ENCODE peak calls at places on chromosomes 12 and 14, in eight cellular contexts. R, E, A, O, P, T, V and J are unnamed samples.

GRCh38 chr12:124617615-124618014 is 50.2 kb upstream of the NCOR2 start:
- DNase-seq in E (no peak), V (no peak), T (peak; percentile 90), R (no peak), A (peak; percentile 67), P (no peak), O (no peak), J (no peak)

GRCh38 chr14:44009642-44010041 is 497.4 kb downstream of the FSCB start:
- DNase-seq in E (no peak), R (no peak), T (no peak), A (no peak), O (no peak), V (no peak), P (no peak), J (no peak)

GRCh38 chr12:81257952-81258551 is 180.2 kb downstream of the ACSS3 start:
- DNase-seq in R (peak; percentile 36), O (peak; percentile 8), V (peak; percentile 20), E (no peak), T (peak; percentile 10), A (peak; percentile 56), P (no peak), J (no peak)

GRCh38 chr12:12716151-12716844 is 870 bp upstream of the CDKN1B start:
- DNase-seq in O (no peak), E (no peak), P (no peak), T (no peak), R (peak; percentile 18), V (no peak), A (no peak), J (peak; percentile 13)

GRCh38 chr14:57928732-57929131 is 62.8 kb upstream of the SLC35F4 start:
- DNase-seq in E (no peak), T (no peak), V (no peak), O (no peak), R (no peak), P (no peak), A (no peak), J (no peak)

GRCh38 chr12:121404734-121405133 is 4.8 kb downstream of the RNF34 start:
- DNase-seq in P (peak; percentile 48), T (peak; percentile 57), O (no peak), V (no peak), R (no peak), E (no peak), A (no peak), J (no peak)

GRCh38 chr12:42426733-42427132 is 100.8 kb downstream of the PPHLN1 start:
- DNase-seq in E (no peak), V (no peak), P (no peak), T (no peak), O (no peak), A (peak; percentile 35), R (peak; percentile 72), J (no peak)

GRCh38 chr14:94564381-94564780 is 3.1 kb downstream of the SERPINA4 start:
- DNase-seq in A (no peak), P (no peak), V (no peak), O (no peak), T (no peak), E (no peak), R (no peak), J (no peak)

GRCh38 chr12:124496584-124496983 is 70.8 kb downstream of the NCOR2 start:
- DNase-seq in R (no peak), P (no peak), T (peak; percentile 66), O (no peak), V (no peak), E (no peak), A (no peak), J (peak; percentile 65)

GRCh38 chr12:45050751-45051489 is at the start of gene DBX2:
- DNase-seq in P (no peak), R (no peak), E (peak; percentile 9), V (no peak), T (peak; percentile 59), A (peak; percentile 72), O (no peak), J (no peak)

GRCh38 chr14:69610859-69611263 is 535 bp upstream of the SUSD6 start:
- DNase-seq in V (no peak), E (no peak), O (no peak), T (peak; percentile 41), P (no peak), R (no peak), A (peak; percentile 41), J (no peak)

GRCh38 chr12:79547735-79548347 is 142.9 kb downstream of the PAWR start:
- DNase-seq in O (no peak), R (peak; percentile 60), P (no peak), E (no peak), V (peak; percentile 52), T (peak; percentile 56), A (peak; percentile 64), J (peak; percentile 41)

GRCh38 chr12:121578230-121579189 is 2.3 kb downstream of the KDM2B start:
- DNase-seq in P (no peak), E (peak; percentile 38), V (no peak), O (no peak), T (peak; percentile 37), R (no peak), A (peak; percentile 68), J (peak; percentile 44)

GRCh38 chr14:53855127-53855526 is 101.5 kb downstream of the BMP4 start:
- DNase-seq in V (no peak), E (no peak), O (no peak), P (no peak), A (no peak), R (no peak), T (no peak), J (no peak)

GRCh38 chr12:114355389-114356088 is 50.4 kb downstream of the TBX5 start:
- DNase-seq in T (peak; percentile 19), O (no peak), E (peak; percentile 2), P (no peak), A (peak; percentile 54), R (no peak), V (no peak), J (no peak)

DNA sequence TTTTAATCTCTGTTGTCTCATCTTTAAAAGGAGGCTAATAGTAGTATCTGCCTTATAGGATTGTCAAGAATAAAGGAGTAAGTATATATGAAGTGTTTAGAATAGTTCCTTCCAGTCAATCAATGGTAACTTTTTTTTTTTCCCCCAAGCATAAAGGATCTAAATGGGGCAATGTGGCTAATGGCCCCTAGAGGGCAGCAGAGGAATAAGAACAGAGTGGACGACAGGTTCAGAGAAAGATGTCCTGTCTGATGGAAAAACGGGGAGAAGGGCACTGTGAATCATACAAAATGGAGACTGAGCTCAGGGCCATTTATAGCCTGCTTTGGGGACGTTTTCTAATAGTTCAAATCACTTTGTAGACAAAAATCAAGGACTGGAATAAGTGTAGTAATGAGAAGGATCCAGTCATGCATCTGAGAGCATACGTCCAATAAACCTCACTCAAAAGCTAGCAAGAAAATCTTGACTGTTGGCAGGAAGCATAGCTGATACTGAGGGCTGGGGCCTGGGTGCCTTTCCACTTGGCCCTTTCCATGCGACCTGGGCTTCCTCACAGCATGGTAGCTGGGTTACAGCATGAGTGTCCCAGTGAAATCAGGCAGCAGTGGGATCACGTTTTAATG is 51.3 kb downstream of the IFNG-AS1 start:
- DNase-seq in V (peak; percentile 25), A (peak; percentile 82), R (peak; percentile 48), P (peak; percentile 71), O (peak; percentile 45), E (no peak), T (peak; percentile 72), J (peak; percentile 67)
- TF ChIP-seq CTCF in V (peak; percentile 83), A (peak; percentile 98), R (peak; percentile 97), P (peak; percentile 75), O (peak; percentile 93), E (peak; percentile 81), T (peak; percentile 97), J (peak; percentile 88)

GRCh38 chr12:26156996-26157395 is 32.2 kb upstream of the BHLHE41 start:
- DNase-seq in E (no peak), A (no peak), R (no peak), T (no peak), V (no peak), P (no peak), O (no peak), J (no peak)

GRCh38 chr12:26152507-26153102 is 27.8 kb upstream of the BHLHE41 start:
- DNase-seq in V (no peak), P (no peak), E (no peak), R (no peak), A (no peak), O (no peak), T (no peak), J (no peak)

GRCh38 chr12:26158078-26158764 is 33.4 kb upstream of the BHLHE41 start:
- DNase-seq in A (no peak), R (no peak), T (no peak), O (no peak), E (peak; percentile 53), P (no peak), V (no peak), J (peak; percentile 19)

GRCh38 chr12:26153421-26154154 is 28.8 kb upstream of the BHLHE41 start:
- DNase-seq in P (no peak), A (no peak), E (no peak), O (peak; percentile 90), T (no peak), V (peak; percentile 64), R (peak; percentile 99), J (no peak)

DNA sequence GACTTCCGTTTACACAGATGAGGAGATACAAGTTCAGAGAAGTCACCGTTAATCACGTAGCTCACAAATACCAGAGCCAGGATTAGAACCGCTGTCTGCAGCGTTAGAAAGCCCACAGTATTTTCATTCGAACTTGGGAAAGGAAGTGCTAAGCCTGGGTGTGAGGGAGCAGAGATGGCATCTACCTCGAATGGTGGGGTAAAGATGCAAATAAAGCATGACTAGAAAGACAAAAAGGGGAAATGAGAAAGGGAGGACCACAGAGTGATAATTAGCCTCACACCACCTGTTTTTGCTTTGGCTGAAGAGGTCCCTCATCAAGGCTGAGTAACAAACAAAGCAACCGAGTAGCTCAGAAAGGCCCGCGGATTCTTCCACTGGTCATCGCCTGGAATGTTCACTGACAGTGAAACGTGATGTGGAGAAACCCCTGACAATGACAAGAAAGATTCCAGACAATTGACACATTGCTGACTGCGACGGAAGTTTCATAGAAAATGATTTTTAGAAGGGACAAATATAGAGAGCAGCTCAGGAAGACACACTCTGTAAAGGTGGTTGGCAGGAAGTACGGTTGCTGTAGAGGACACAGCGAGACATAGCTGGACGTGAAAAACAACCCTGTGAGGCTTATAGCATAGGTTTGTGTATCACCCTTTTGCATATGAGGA is 31.5 kb upstream of the BHLHE41 start:
- DNase-seq in T (no peak), V (no peak), R (no peak), E (peak; percentile 86), P (no peak), O (no peak), A (no peak), J (peak; percentile 68)
- TF ChIP-seq CTCF in T (no peak), V (no peak), R (no peak), E (no peak), P (no peak), O (no peak), A (no peak), J (no peak)

GRCh38 chr12:39795481-39795880 is 175.9 kb upstream of the ABCD2 start:
- DNase-seq in P (no peak), O (no peak), E (no peak), R (no peak), T (no peak), A (no peak), V (no peak), J (no peak)
- TF ChIP-seq CTCF in P (no peak), O (no peak), E (no peak), R (no peak), T (no peak), A (no peak), V (no peak), J (no peak)

DNA sequence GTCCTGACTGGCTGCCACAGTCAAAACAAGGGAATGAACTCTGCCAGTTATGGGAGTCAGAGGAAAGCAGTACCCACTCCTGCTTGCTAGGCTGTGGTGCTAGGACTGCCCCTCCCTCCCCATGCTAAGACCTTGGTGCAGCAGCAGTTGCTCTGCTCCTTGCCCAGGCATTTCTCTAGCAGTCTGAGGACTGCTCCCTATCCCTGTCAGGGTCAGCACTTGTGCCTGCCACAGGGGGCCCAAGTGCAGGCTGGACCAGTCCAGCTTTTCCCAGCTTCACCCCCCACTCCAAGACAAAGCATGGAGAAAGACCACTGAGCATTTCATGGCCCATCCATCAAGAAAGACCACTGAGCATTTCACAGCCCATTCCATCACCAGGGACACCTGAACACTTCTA is 305.8 kb upstream of the CLEC14A start:
- DNase-seq in T (no peak), P (no peak), V (no peak), O (no peak), E (no peak), A (no peak), R (no peak), J (no peak)
- TF ChIP-seq CTCF in T (no peak), P (no peak), V (no peak), O (no peak), E (no peak), A (no peak), R (no peak), J (no peak)